ENCODE peak calls at places on chromosomes 13 and 19, in five cellular contexts. M is mesenchymal stem cell, G is PC-3, J is astrocyte, P is neural progenitor cell. D is an unnamed sample.

GRCh38 chr13:52921194-52921593 is 72.8 kb upstream of the PCDH8 start:
- DNase-seq in P (no peak), J (no peak), G (no peak), M (no peak), D (no peak)

GRCh38 chr19:9306443-9306842 is 3.2 kb downstream of the ZNF699 start:
- DNase-seq in P (no peak), M (peak), G (peak), J (peak), D (peak)

GRCh38 chr19:17996826-17997316 is 11.1 kb upstream of the ARRDC2 start:
- DNase-seq in M (peak), G (peak), P (peak), J (peak), D (peak)

GRCh38 chr19:38842439-38843174 is 7.2 kb downstream of the HNRNPL start:
- DNase-seq in J (no peak), M (no peak), P (no peak), G (no peak), D (no peak)

GRCh38 chr13:49369876-49370275 is 74.0 kb downstream of the CAB39L start:
- DNase-seq in M (no peak), P (no peak), J (no peak), G (no peak), D (no peak)

GRCh38 chr13:30026093-30026492 is 175.7 kb upstream of the UBL3 start:
- DNase-seq in G (peak), J (peak), M (no peak), P (no peak), D (peak)

GRCh38 chr13:45331981-45332830 is 8.8 kb downstream of the TPT1 start:
- DNase-seq in M (peak), P (no peak), G (peak), J (peak), D (peak)

GRCh38 chr13:98386632-98387031 is 190.3 kb downstream of the STK24 start:
- DNase-seq in J (no peak), G (no peak), P (no peak), M (no peak), D (no peak)

GRCh38 chr19:37309834-37310575 is 60.9 kb upstream of the ZNF527 start:
- DNase-seq in J (no peak), G (no peak), M (no peak), P (no peak), D (no peak)

GRCh38 chr19:16342002-16342715 is 17.5 kb downstream of the KLF2 start:
- DNase-seq in J (peak), P (no peak), M (no peak), G (no peak), D (peak)

GRCh38 chr13:51523082-51523518 is 61.2 kb upstream of the WDFY2 start:
- DNase-seq in G (peak), J (peak), P (no peak), M (peak), D (peak)

GRCh38 chr19:28419312-28419711 is 793.6 kb downstream of the UQCRFS1 start:
- DNase-seq in J (no peak), P (no peak), G (no peak), M (no peak), D (no peak)

GRCh38 chr19:50646074-50646807 is 3.0 kb upstream of the C19orf81 start:
- DNase-seq in G (peak), M (no peak), P (no peak), J (no peak), D (peak)

GRCh38 chr13:68851026-68851425 is 1256.6 kb upstream of the ATXN8OS start:
- DNase-seq in J (peak), P (no peak), M (peak), G (peak), D (no peak)

GRCh38 chr13:31090921-31091624 is 70.6 kb downstream of the HSPH1 start:
- DNase-seq in J (no peak), M (no peak), G (no peak), P (no peak), D (no peak)

GRCh38 chr13:98739023-98739422 is 13.4 kb downstream of the SLC15A1 start:
- DNase-seq in P (no peak), J (no peak), G (no peak), M (no peak), D (no peak)

GRCh38 chr13:60335531-60335930 is 61.5 kb upstream of the TDRD3 start:
- DNase-seq in J (peak), P (peak), M (peak), G (peak), D (peak)

GRCh38 chr13:30629527-30629926 is 11.8 kb downstream of the USPL1 start:
- DNase-seq in M (no peak), P (no peak), G (no peak), J (no peak), D (no peak)

GRCh38 chr19:33246729-33247440 is 21.2 kb upstream of the SLC7A10 start:
- DNase-seq in P (no peak), M (no peak), G (no peak), J (no peak), D (peak)

GRCh38 chr13:67651908-67652307 is 421.8 kb upstream of the PCDH9 start:
- DNase-seq in G (no peak), M (no peak), P (no peak), J (no peak), D (no peak)

GRCh38 chr13:96089749-96090239 is at the start of gene HS6ST3:
- DNase-seq in M (peak), P (peak), J (no peak), G (peak), D (peak)

GRCh38 chr13:51397262-51397933 is 55.4 kb downstream of the INTS6 start:
- DNase-seq in P (peak), M (peak), G (no peak), J (peak), D (peak)

GRCh38 chr19:8575467-8575997 is 1.7 kb downstream of the MYO1F start:
- DNase-seq in G (peak), P (no peak), J (peak), M (no peak), D (peak)

GRCh38 chr13:50124536-50125305 is 109.5 kb downstream of the KCNRG start:
- DNase-seq in M (peak), G (peak), P (peak), J (peak), D (peak)

GRCh38 chr13:106917673-106918652 is 350.0 kb upstream of the ARGLU1 start:
- DNase-seq in G (peak), P (peak), J (peak), M (peak), D (peak)

GRCh38 chr19:41951686-41952172 is 7.4 kb downstream of the RABAC1 start:
- DNase-seq in M (peak), G (peak), P (peak), J (peak), D (peak)

GRCh38 chr13:50713849-50714248 is 129.6 kb downstream of the DLEU7 start:
- DNase-seq in M (peak), G (peak), P (no peak), J (peak), D (peak)

GRCh38 chr13:79128158-79128557 is 277.9 kb downstream of the RBM26 start:
- DNase-seq in M (peak), P (no peak), J (peak), G (peak), D (peak)

GRCh38 chr19:43641333-43641732 is 1.7 kb upstream of the CADM4 start:
- DNase-seq in P (no peak), M (no peak), G (no peak), J (no peak), D (no peak)

GRCh38 chr13:100810991-100811390 is 136.4 kb upstream of the TMTC4 start:
- DNase-seq in P (no peak), M (no peak), G (no peak), J (no peak), D (no peak)

GRCh38 chr19:55489711-55490477 is 1.7 kb downstream of the SSC5D start:
- DNase-seq in J (no peak), P (no peak), G (no peak), M (no peak), D (peak)

GRCh38 chr19:55486043-55486970 is 1.3 kb downstream of the NAT14 start:
- DNase-seq in M (no peak), J (no peak), P (no peak), G (no peak), D (peak)

GRCh38 chr19:55488986-55489710 is 912 bp downstream of the SSC5D start:
- DNase-seq in M (no peak), J (no peak), P (no peak), G (no peak), D (no peak)

GRCh38 chr19:55486971-55487883 is 1.0 kb upstream of the SSC5D start:
- DNase-seq in P (peak), J (peak), M (peak), G (peak), D (peak)

DNA sequence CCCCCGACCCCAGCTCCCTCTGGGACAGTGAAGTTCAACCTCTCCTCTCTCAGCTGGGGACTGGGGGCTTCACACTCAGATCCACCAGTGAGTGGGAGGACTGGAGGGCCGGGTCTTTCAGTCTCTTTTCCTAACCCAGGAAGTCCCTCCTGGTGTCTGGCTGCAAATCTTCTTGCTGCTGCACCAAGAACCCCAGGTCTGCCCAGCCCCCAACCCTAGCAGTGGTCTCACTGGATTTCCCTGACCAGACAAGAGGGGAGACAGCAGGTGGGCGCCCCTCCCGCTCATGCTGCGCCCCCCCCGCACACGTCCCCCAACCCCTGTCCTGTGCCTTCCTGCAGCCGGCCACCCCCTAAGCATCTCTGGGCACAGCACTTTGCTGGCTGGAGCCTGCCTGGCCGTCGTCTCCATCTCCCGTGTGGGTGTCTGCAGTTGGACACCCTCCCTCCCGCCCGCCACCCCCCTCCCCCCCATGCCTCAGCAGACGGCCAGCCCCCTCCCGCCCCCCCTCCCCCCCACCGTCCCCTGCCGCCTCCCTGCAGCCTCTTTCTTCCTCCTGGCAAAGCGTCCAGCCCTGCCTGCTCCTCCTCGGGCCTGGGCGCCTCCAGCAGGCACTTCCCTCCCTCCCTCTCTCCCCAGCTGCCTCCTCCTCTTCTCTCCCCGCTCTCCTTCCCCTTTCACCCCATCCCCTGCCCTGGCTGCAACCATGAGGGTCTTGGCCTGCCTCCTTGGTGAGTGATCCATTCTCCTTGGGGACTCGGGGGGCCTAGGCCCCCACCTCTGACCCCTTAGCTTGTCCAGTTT is at the start of gene SSC5D:
- DNase-seq in P (peak), J (peak), M (no peak), G (no peak), D (peak)
- H3K4me2 ChIP-seq in P (peak), J (peak), M (peak), G (peak), D (peak)

DNA sequence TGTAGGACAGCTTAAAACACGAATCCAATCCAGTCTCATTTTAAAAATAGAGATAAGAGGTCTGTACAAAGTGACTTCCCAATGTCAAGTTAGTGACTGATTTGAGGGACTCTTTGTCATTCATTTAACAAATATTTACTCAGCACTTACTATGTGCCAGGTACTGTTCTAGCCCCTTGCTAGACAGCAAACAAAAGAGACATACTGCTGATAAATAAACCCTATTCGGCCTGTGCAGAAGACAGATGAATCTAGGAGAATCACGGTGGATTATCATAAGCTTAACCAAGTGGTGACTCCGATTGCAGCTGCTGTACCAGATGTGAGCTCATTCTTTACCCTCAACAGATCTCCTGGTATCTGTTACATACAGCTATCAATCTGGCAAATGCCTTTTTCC is 6.4 kb upstream of the ELF1 start:
- DNase-seq in M (no peak), G (no peak), J (no peak), P (no peak), D (no peak)
- H3K4me2 ChIP-seq in M (no peak), G (no peak), J (no peak), P (no peak), D (no peak)

GRCh38 chr19:44993926-44994537 is 7.2 kb upstream of the RELB start:
- DNase-seq in G (no peak), P (no peak), J (no peak), M (no peak), D (no peak)
- H3K4me2 ChIP-seq in G (no peak), P (no peak), J (no peak), M (no peak), D (no peak)

DNA sequence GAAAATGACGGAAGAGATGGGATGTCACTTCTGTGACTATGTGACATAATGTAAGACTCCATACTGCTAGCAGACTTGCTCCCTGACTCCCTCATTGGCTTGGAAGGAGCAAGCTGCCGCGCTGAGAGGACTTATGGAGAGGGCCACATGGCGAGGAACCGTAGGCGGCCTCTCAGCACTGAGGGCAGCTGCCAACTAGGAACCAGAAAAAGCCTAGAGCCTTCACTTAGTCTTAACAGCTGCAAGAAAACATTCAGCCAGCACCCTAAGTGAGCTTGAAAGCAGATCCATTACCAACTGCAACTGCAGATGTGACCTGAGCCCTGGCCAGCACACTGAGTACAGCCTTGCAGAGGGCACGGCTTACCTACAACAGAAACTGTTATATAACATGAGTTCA is 33.9 kb downstream of the USP12 start:
- DNase-seq in J (no peak), P (no peak), G (no peak), M (no peak), D (no peak)
- H3K4me2 ChIP-seq in J (no peak), P (no peak), G (no peak), M (no peak), D (no peak)

GRCh38 chr13:71867101-71867814 is at the start of gene DACH1:
- DNase-seq in G (peak), M (peak), J (peak), P (peak), D (peak)
- H3K4me2 ChIP-seq in G (peak), M (peak), J (peak), P (peak), D (peak)

GRCh38 chr19:49216076-49216475 is 58.5 kb downstream of the TRPM4 start:
- DNase-seq in M (peak), J (peak), G (peak), P (no peak), D (peak)

GRCh38 chr19:49212302-49212701 is 54.7 kb downstream of the TRPM4 start:
- DNase-seq in J (no peak), G (peak), M (no peak), P (no peak), D (no peak)

GRCh38 chr19:49217382-49217781 is 59.8 kb downstream of the TRPM4 start:
- DNase-seq in J (no peak), G (no peak), M (peak), P (no peak), D (no peak)

GRCh38 chr19:49213791-49214190 is 56.2 kb downstream of the TRPM4 start:
- DNase-seq in J (no peak), G (peak), M (no peak), P (no peak), D (no peak)

DNA sequence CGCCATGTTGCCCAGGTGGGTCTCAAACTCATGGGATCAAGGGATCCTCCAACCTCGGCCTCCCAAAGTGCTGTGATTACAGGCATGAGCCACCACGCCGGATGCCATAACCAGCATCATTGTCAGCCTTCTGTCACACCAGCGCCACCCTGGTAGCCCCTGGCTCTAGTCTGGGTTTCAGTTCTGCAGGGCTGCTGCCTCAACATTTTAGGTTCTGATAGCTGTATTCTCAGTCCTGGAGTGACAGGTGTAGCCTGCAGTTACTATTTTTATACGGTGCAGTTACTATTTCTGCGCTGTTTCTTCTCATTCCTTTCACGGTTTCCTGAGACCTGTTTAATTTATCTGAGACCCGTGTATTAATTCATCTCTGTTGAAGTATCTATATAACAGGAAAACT is 57.1 kb downstream of the TRPM4 start:
- DNase-seq in G (no peak), P (no peak), M (no peak), J (no peak), D (no peak)
- H3K4me2 ChIP-seq in G (no peak), P (no peak), M (no peak), J (no peak), D (no peak)

D was measured in GM23248.